ENCODE peak calls at places on chromosome 9, in six cellular contexts. W, L, B, S, P and A are unnamed samples.
A peak's percentile ranks its signal among the peaks of the same experiment; 100 is the strongest.

GRCh38 chr9:85451680-85452079 is 290.1 kb downstream of the AGTPBP1 start:
- DNase-seq in B (no peak), P (no peak), L (no peak), S (no peak), W (no peak), A (peak; percentile 27)

GRCh38 chr9:121154782-121155181 is 46.9 kb downstream of the RAB14 start:
- DNase-seq in B (no peak), S (no peak), L (no peak), P (no peak), W (no peak), A (no peak)

GRCh38 chr9:134061019-134061687 is 6.7 kb downstream of the BRD3 start:
- DNase-seq in W (no peak), B (no peak), P (no peak), S (no peak), L (no peak), A (peak; percentile 7)

GRCh38 chr9:38668791-38669466 is 48.5 kb upstream of the ANKRD18A start:
- DNase-seq in P (no peak), W (no peak), S (no peak), L (no peak), B (no peak), A (no peak)

GRCh38 chr9:113593682-113594281 is 130.3 kb downstream of the RGS3 start:
- DNase-seq in L (peak; percentile 97), W (peak; percentile 79), B (peak; percentile 82), P (peak; percentile 95), S (peak; percentile 73), A (peak; percentile 98)

GRCh38 chr9:112939418-112939817 is 48.7 kb upstream of the SLC46A2 start:
- DNase-seq in L (no peak), W (no peak), B (no peak), S (no peak), P (no peak), A (no peak)

GRCh38 chr9:114930063-114930812 is at the start of gene TNFSF8:
- DNase-seq in W (no peak), B (no peak), L (peak; percentile 34), P (no peak), S (no peak), A (no peak)

GRCh38 chr9:116937361-116937760 is 250.3 kb downstream of the TRIM32 start:
- DNase-seq in W (no peak), P (no peak), S (no peak), L (no peak), B (no peak), A (no peak)

GRCh38 chr9:105697871-105698270 is 3.5 kb downstream of the TMEM38B start:
- DNase-seq in W (no peak), S (no peak), L (no peak), B (no peak), P (no peak), A (no peak)

GRCh38 chr9:100269656-100270055 is 83.1 kb downstream of the TEX10 start:
- DNase-seq in P (no peak), W (no peak), B (no peak), S (no peak), L (no peak), A (no peak)

GRCh38 chr9:132411091-132411508 is 1.1 kb downstream of the CFAP77 start:
- DNase-seq in P (peak; percentile 32), L (peak; percentile 16), W (peak; percentile 46), S (no peak), B (no peak), A (peak; percentile 66)

GRCh38 chr9:89996717-89997116 is 391.9 kb downstream of the GADD45G start:
- DNase-seq in S (no peak), B (no peak), L (no peak), W (no peak), P (no peak), A (no peak)

GRCh38 chr9:116015855-116016254 is 137.7 kb upstream of the PAPPA start:
- DNase-seq in L (no peak), W (no peak), P (no peak), S (no peak), B (no peak), A (no peak)

GRCh38 chr9:15277400-15278137 is 29.4 kb downstream of the TTC39B start:
- DNase-seq in P (no peak), L (no peak), S (no peak), B (no peak), W (no peak), A (no peak)

GRCh38 chr9:95055851-95056551 is 261.5 kb downstream of the FANCC start:
- DNase-seq in W (no peak), P (no peak), L (peak; percentile 64), B (peak; percentile 61), S (no peak), A (peak; percentile 65)

GRCh38 chr9:97938081-97938644 is at the start of gene HEMGN:
- DNase-seq in L (no peak), W (no peak), B (no peak), S (no peak), P (no peak), A (no peak)

GRCh38 chr9:34493972-34494535 is 28.7 kb downstream of the ENHO start:
- DNase-seq in B (no peak), P (peak; percentile 45), L (peak; percentile 70), S (peak; percentile 51), W (peak; percentile 47), A (no peak)

GRCh38 chr9:110058304-110058953 is 149.5 kb downstream of the C9orf152 start:
- DNase-seq in S (peak; percentile 50), L (peak; percentile 56), B (peak; percentile 35), W (peak; percentile 46), P (no peak), A (peak; percentile 36)

GRCh38 chr9:19946446-19947109 is 157.7 kb upstream of the SLC24A2 start:
- DNase-seq in S (no peak), W (no peak), P (no peak), B (no peak), L (no peak), A (no peak)

GRCh38 chr9:120412425-120412951 is 167.5 kb downstream of the CDK5RAP2 start:
- DNase-seq in P (no peak), L (no peak), W (no peak), B (no peak), S (no peak), A (no peak)

GRCh38 chr9:91217388-91217787 is 144.3 kb downstream of the AUH start:
- DNase-seq in S (no peak), B (no peak), L (no peak), W (no peak), P (no peak), A (no peak)
- H3K4me3 ChIP-seq in S (no peak overlapping the region), B (no peak overlapping the region), L (no peak overlapping the region), W (no peak overlapping the region), P (no peak overlapping the region), A (no peak overlapping the region)

DNA sequence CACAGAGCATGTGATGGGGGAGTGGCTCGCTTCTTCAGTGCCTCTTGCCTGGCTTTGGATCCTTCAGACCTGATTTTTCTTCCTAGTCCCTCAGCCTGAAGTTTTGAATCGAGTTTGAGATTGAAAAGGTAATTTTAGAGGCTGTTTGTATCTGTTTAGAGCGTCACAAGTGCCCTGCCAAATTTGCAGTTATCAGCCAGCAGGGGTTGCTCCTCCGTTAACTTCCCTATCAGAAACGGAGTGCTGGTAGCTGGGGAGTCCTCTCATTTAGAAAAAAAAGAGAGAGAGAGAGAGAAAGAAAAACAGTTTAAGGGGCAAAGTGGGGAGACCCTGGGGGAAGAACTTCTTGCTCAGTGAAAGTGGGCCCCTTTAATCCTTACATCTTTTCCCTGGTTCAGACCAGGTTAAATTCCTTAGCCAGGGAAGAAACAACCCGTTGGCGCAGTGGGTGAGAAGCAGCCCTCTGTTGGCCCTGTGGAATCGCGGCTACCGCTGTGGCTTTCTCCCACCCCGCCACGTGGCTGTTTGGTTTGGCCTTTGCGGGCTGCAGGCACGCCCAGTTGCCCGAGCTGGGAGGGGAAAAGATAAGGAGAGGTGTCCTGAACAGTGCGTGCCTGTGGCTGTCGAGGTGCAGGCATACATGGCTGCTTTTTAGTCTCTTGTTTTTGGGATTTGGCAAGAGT is 576.7 kb upstream of the ACO1 start:
- DNase-seq in L (no peak), B (no peak), P (no peak), W (no peak), S (no peak), A (no peak)
- TF ChIP-seq CTCF in L (no peak), B (no peak), P (no peak), W (no peak), S (no peak), A (peak; percentile 33)

GRCh38 chr9:93557366-93558137 is 18.8 kb upstream of the PHF2 start:
- DNase-seq in B (no peak), P (no peak), W (no peak), S (no peak), L (no peak), A (no peak)

GRCh38 chr9:93555370-93555769 is 21.0 kb upstream of the PHF2 start:
- DNase-seq in S (no peak), L (no peak), P (no peak), B (no peak), W (no peak), A (no peak)

GRCh38 chr9:93562157-93562556 is 14.2 kb upstream of the PHF2 start:
- DNase-seq in L (no peak), S (no peak), B (no peak), P (no peak), W (no peak), A (no peak)

GRCh38 chr9:93560991-93561390 is 15.4 kb upstream of the PHF2 start:
- DNase-seq in W (no peak), L (no peak), P (no peak), B (no peak), S (no peak), A (no peak)

GRCh38 chr9:93558503-93558902 is 17.9 kb upstream of the PHF2 start:
- DNase-seq in P (no peak), L (no peak), S (no peak), B (no peak), W (no peak), A (no peak)
- H3K36me3 ChIP-seq in P (peaks cover 84% of the 10 kb centered on the region), L (peaks cover 4% of the 10 kb centered on the region), S (peaks cover 90% of the 10 kb centered on the region), B (peaks cover 81% of the 10 kb centered on the region), W (peaks cover 42% of the 10 kb centered on the region), A (peaks cover 80% of the 10 kb centered on the region)

GRCh38 chr9:3963266-3964019 is 336.4 kb downstream of the GLIS3 start:
- DNase-seq in B (no peak), P (no peak), L (peak; percentile 44), W (no peak), S (peak; percentile 39), A (no peak)
- H3K4me3 ChIP-seq in B (no peak overlapping the region), P (no peak overlapping the region), L (no peak overlapping the region), W (no peak overlapping the region), S (no peak overlapping the region), A (no peak overlapping the region)